ENCODE peak calls at places on chromosome 19, in four cellular contexts. E, R, W and L are unnamed samples.

GRCh38 chr19:52987221-52987620 is 24.5 kb upstream of the ZNF816 start:
- DNase-seq in W (no peak), E (no peak), R (no peak), L (no peak)

GRCh38 chr19:40229484-40229883 is 3.0 kb upstream of the CCNP start:
- DNase-seq in R (no peak), E (no peak), W (peak; percentile 33), L (peak; percentile 92)

GRCh38 chr19:8311461-8312260 is 3.5 kb upstream of the CD320 start:
- DNase-seq in W (no peak), R (no peak), E (no peak), L (no peak)

GRCh38 chr19:16890461-16891184 is 1.8 kb downstream of the F2RL3 start:
- DNase-seq in R (no peak), E (no peak), W (no peak), L (no peak)

GRCh38 chr19:54429176-54429495 is 13.9 kb downstream of the TTYH1 start:
- DNase-seq in E (no peak), R (no peak), W (no peak), L (no peak)

GRCh38 chr19:8490395-8490760 is 12.1 kb downstream of the PRAM1 start:
- DNase-seq in W (no peak), R (no peak), E (no peak), L (no peak)

GRCh38 chr19:6226444-6227155 is 53.2 kb downstream of the MLLT1 start:
- DNase-seq in W (no peak), E (no peak), R (no peak), L (no peak)

GRCh38 chr19:6677924-6678689 is 8.1 kb upstream of the TNFSF14 start:
- DNase-seq in W (no peak), R (no peak), E (peak; percentile 77), L (no peak)

GRCh38 chr19:2624537-2625091 is 77.9 kb downstream of the GNG7 start:
- DNase-seq in W (peak; percentile 79), E (no peak), R (no peak), L (peak; percentile 66)

GRCh38 chr19:56170261-56170660 is 5.5 kb upstream of the GALP start:
- DNase-seq in E (no peak), W (peak; percentile 90), R (no peak), L (peak; percentile 97)

GRCh38 chr19:49997709-49998108 is 27.5 kb downstream of the VRK3 start:
- DNase-seq in R (no peak), W (peak; percentile 29), E (no peak), L (peak; percentile 22)

GRCh38 chr19:28296506-28296905 is 916.4 kb downstream of the UQCRFS1 start:
- DNase-seq in E (no peak), R (no peak), W (peak; percentile 76), L (peak; percentile 53)

GRCh38 chr19:17123041-17123440 is 47.5 kb downstream of the MYO9B start:
- DNase-seq in W (no peak), R (no peak), E (no peak), L (no peak)

GRCh38 chr19:50275577-50276368 is 53.4 kb downstream of the KCNC3 start:
- DNase-seq in R (no peak), E (no peak), W (no peak), L (peak; percentile 49)

GRCh38 chr19:12843328-12843727 is 5.0 kb downstream of the MAST1 start:
- DNase-seq in E (no peak), W (no peak), R (no peak), L (no peak)

GRCh38 chr19:11089254-11090013 is at the start of gene LDLR:
- DNase-seq in W (peak; percentile 96), R (no peak), E (peak; percentile 83), L (peak; percentile 94)

GRCh38 chr19:18440421-18440877 is 2.5 kb upstream of the ISYNA1 start:
- DNase-seq in R (no peak), E (peak; percentile 57), W (no peak), L (no peak)

GRCh38 chr19:46416077-46416709 is 2.8 kb upstream of the CCDC8 start:
- DNase-seq in W (peak; percentile 82), E (peak; percentile 44), R (peak; percentile 49), L (peak; percentile 87)

GRCh38 chr19:55347442-55348009 is 7.0 kb downstream of the COX6B2 start:
- DNase-seq in W (no peak), E (no peak), R (no peak), L (no peak)

GRCh38 chr19:43667524-43668405 is 2.2 kb downstream of the PLAUR start:
- DNase-seq in W (peak; percentile 3), R (no peak), E (no peak), L (no peak)

GRCh38 chr19:8206147-8207087 is 2.8 kb upstream of the CERS4 start:
- DNase-seq in R (no peak), E (no peak), W (no peak), L (no peak)

GRCh38 chr19:13001502-13002388 is 6.5 kb downstream of the NFIX start:
- DNase-seq in W (no peak), E (no peak), R (peak; percentile 84), L (no peak)

GRCh38 chr19:7981661-7982060 is 23.8 kb downstream of the ELAVL1 start:
- DNase-seq in R (no peak), E (no peak), W (no peak), L (no peak)

GRCh38 chr19:47598407-47599349 is 10.3 kb upstream of the BICRA start:
- DNase-seq in W (peak; percentile 97), R (no peak), E (no peak), L (peak; percentile 95)